ENCODE peak calls at places on chromosomes 3 and 15, in four cellular contexts. L is dorsolateral prefrontal cortex, U is heart left ventricle, M is mammary epithelial cell. I is an unnamed sample.

GRCh38 chr3:41846850-41847249 is 115.1 kb downstream of the ULK4 start:
- DNase-seq in L (no peak), M (no peak), U (no peak), I (no peak)

GRCh38 chr15:41873711-41874110 is 20.1 kb downstream of the SPTBN5 start:
- DNase-seq in U (no peak), L (no peak), M (no peak), I (no peak)

GRCh38 chr15:100041380-100041779 is 300.4 kb downstream of the ADAMTS17 start:
- DNase-seq in M (no peak), U (no peak), L (no peak), I (no peak)

GRCh38 chr3:183260167-183260904 is 7.3 kb downstream of the B3GNT5 start:
- DNase-seq in M (no peak), L (no peak), U (no peak), I (no peak)

GRCh38 chr15:90106522-90107117 is 4.4 kb upstream of the IDH2 start:
- DNase-seq in M (peak; percentile 68), U (peak; percentile 74), L (peak; percentile 43), I (peak; percentile 39)

GRCh38 chr15:59707619-59708018 is 18.5 kb upstream of the BNIP2 start:
- DNase-seq in M (no peak), L (no peak), U (no peak), I (no peak)

GRCh38 chr3:191523099-191523498 is 62.1 kb downstream of the PYDC2 start:
- DNase-seq in U (no peak), L (no peak), M (no peak), I (no peak)

GRCh38 chr3:137972401-137972800 is 37.6 kb upstream of the CLDN18 start:
- DNase-seq in L (no peak), U (no peak), M (no peak), I (no peak)

GRCh38 chr15:31799711-31800321 is 230.5 kb upstream of the CHRNA7 start:
- DNase-seq in M (peak; percentile 13), U (no peak), L (no peak), I (no peak)

GRCh38 chr15:51341366-51342248 is at the start of gene GLDN:
- DNase-seq in M (peak; percentile 11), U (peak; percentile 35), L (peak; percentile 88), I (peak; percentile 73)

GRCh38 chr3:48077835-48078234 is 61.6 kb upstream of the MAP4 start:
- DNase-seq in M (peak; percentile 51), L (no peak), U (no peak), I (no peak)

GRCh38 chr3:115402651-115403050 is 220.7 kb upstream of the GAP43 start:
- DNase-seq in M (no peak), U (no peak), L (no peak), I (no peak)

GRCh38 chr3:2851835-2852234 is 258.3 kb downstream of the IL5RA start:
- DNase-seq in L (no peak), M (no peak), U (no peak), I (no peak)

GRCh38 chr3:132784502-132785025 is 62.4 kb upstream of the NPHP3 start:
- DNase-seq in U (no peak), M (no peak), L (no peak), I (no peak)

GRCh38 chr3:127750226-127751031 is 71.9 kb downstream of the MGLL start:
- DNase-seq in M (peak; percentile 98), L (no peak), U (no peak), I (no peak)

GRCh38 chr15:25688166-25688565 is 175.0 kb downstream of the ATP10A start:
- DNase-seq in M (no peak), L (no peak), U (no peak), I (no peak)

GRCh38 chr3:45942051-45942825 is 1.0 kb upstream of the CXCR6 start:
- DNase-seq in U (no peak), M (no peak), L (no peak), I (no peak)

GRCh38 chr15:89740137-89740536 is 10.9 kb downstream of the MESP1 start:
- DNase-seq in L (no peak), U (peak; percentile 42), M (peak; percentile 52), I (peak; percentile 4)

GRCh38 chr3:182717216-182717615 is 76.1 kb upstream of the ATP11B start:
- DNase-seq in M (peak; percentile 14), U (no peak), L (no peak), I (no peak)

GRCh38 chr3:186361246-186361611 is 805 bp downstream of the DGKG start:
- DNase-seq in M (no peak), U (no peak), L (no peak), I (no peak)

GRCh38 chr3:115217678-115218451 is 70.8 kb upstream of the ZBTB20 start:
- DNase-seq in U (peak; percentile 23), M (peak; percentile 56), L (no peak), I (no peak)

GRCh38 chr3:127998596-127998995 is 53.6 kb upstream of the SEC61A1 start:
- DNase-seq in U (no peak), L (no peak), M (no peak), I (no peak)

GRCh38 chr3:15523660-15524417 is 2.3 kb upstream of the COLQ start:
- DNase-seq in L (no peak), U (no peak), M (no peak), I (no peak)

GRCh38 chr3:43019168-43019765 is 40.2 kb downstream of the GASK1A start:
- DNase-seq in U (no peak), M (no peak), L (no peak), I (no peak)

GRCh38 chr3:129577925-129578742 is 28.3 kb downstream of the PLXND1 start:
- DNase-seq in M (no peak), U (no peak), L (no peak), I (no peak)

GRCh38 chr15:64841258-64842098 is at the start of gene PLEKHO2:
- DNase-seq in L (peak; percentile 87), U (peak; percentile 98), M (peak; percentile 87), I (peak; percentile 81)

GRCh38 chr3:32239638-32240550 is 1.4 kb downstream of the CMTM8 start:
- DNase-seq in M (no peak), L (no peak), U (no peak), I (no peak)

GRCh38 chr3:50564321-50564720 is 3.2 kb downstream of the C3orf18 start:
- DNase-seq in U (no peak), M (no peak), L (no peak), I (no peak)

GRCh38 chr3:54891540-54891897 is 36.3 kb downstream of the LRTM1 start:
- DNase-seq in M (peak; percentile 97), U (peak; percentile 77), L (peak; percentile 49), I (no peak)

GRCh38 chr15:96889734-96890480 is 559.4 kb downstream of the NR2F2 start:
- DNase-seq in M (no peak), L (no peak), U (no peak), I (no peak)

GRCh38 chr3:46056686-46057085 is 29.4 kb upstream of the XCR1 start:
- DNase-seq in U (no peak), M (no peak), L (no peak), I (no peak)

GRCh38 chr3:11140054-11140712 is 14.1 kb upstream of the HRH1 start:
- DNase-seq in M (peak; percentile 19), U (peak; percentile 35), L (no peak), I (no peak)

GRCh38 chr15:57079907-57080750 is 161.7 kb downstream of the TCF12 start:
- DNase-seq in M (no peak), U (no peak), L (no peak), I (no peak)
- H3K27ac ChIP-seq in M (no peak overlapping the region), U (no peak overlapping the region), L (peak overlapping the region; percentile 72), I (peak overlapping the region; percentile 58)

GRCh38 chr3:123096701-123097100 is 29.9 kb downstream of the PDIA5 start:
- DNase-seq in L (peak; percentile 60), M (no peak), U (peak; percentile 70), I (peak; percentile 41)

GRCh38 chr3:123102249-123102648 is 35.4 kb downstream of the PDIA5 start:
- DNase-seq in M (no peak), U (no peak), L (no peak), I (no peak)

GRCh38 chr3:123100192-123100776 is 33.5 kb downstream of the PDIA5 start:
- DNase-seq in U (no peak), L (no peak), M (no peak), I (no peak)

GRCh38 chr3:123098411-123099330 is 31.8 kb downstream of the PDIA5 start:
- DNase-seq in M (no peak), U (no peak), L (no peak), I (no peak)

DNA sequence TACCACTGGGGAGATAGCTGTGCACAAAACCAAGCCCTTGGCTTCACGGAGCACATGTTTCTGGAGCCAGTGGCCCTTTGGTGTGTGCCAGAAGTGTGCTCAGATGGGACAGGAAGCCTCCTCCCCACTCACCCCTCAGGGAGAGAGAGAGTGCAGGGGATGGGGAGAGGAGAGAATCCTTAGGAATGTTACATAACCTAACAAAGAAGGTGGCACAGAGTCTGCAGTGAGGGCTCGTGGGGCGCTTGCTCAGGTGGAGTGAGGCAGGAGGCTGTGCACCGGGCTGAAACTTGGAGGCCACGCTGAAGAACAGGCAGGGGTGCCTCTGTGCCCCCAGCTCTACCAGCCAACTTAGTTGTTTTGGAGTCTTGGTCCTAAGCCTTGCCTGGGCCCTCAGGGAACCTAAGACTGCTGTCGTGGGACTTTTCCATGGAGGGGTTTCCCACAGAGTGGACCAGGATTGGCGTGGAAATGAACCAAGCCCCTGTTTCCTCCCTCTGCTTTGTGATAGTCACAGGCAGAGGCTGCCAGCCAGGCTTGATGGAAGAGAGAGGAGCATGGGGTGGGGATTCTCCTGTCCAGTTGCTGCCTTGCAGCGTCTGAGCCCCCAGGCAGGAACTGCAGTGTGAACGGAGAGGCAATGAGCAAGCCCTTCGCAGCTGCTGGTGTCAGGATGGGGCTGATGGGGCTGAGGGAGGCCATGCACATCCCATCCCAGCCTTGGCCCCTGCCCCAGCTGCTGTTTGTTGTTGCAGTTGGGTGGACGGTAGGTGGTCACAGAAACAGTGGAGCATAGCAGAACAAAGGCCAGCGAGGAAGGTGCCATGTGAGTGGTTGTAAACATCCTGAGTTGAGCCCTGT is 32.7 kb downstream of the PDIA5 start:
- DNase-seq in M (no peak), L (no peak), U (no peak), I (no peak)
- H3K27ac ChIP-seq in M (no peak overlapping the region), L (no peak overlapping the region), U (no peak overlapping the region), I (no peak overlapping the region)

GRCh38 chr3:49266410-49267170 is 10.4 kb downstream of the C3orf62 start:
- DNase-seq in U (no peak), L (no peak), M (no peak), I (no peak)
- H3K27ac ChIP-seq in U (peak overlapping the region; percentile 63), L (peak overlapping the region; percentile 89), M (no peak overlapping the region), I (peak overlapping the region; percentile 88)

GRCh38 chr15:86362556-86362955 is 282.9 kb downstream of the AGBL1 start:
- DNase-seq in U (no peak), M (peak; percentile 98), L (no peak), I (no peak)
- H3K27ac ChIP-seq in U (no peak overlapping the region), M (peak overlapping the region; percentile 75), L (no peak overlapping the region), I (no peak overlapping the region)